ENCODE peak calls at places on chromosome 13, in five cellular contexts. One of them, this sample, is unnamed.

GRCh38 chr13:28499579-28499978 is 4.7 kb upstream of the FLT1 start:
- DNase-seq in T-helper 1 cell: no peak
- DNase-seq in heart left ventricle: no peak
- DNase-seq in type B pancreatic cell: no peak
- DNase-seq in A549: no peak
- DNase-seq in this sample: no peak

GRCh38 chr13:103815619-103816018 is 749.4 kb upstream of the SLC10A2 start:
- DNase-seq in type B pancreatic cell: no peak
- DNase-seq in T-helper 1 cell: no peak
- DNase-seq in A549: no peak
- DNase-seq in heart left ventricle: no peak
- DNase-seq in this sample: no peak

GRCh38 chr13:110495376-110495775 is 66.1 kb downstream of the RAB20 start:
- DNase-seq in T-helper 1 cell: no peak
- DNase-seq in heart left ventricle: no peak
- DNase-seq in type B pancreatic cell: no peak
- DNase-seq in A549: no peak
- DNase-seq in this sample: no peak

GRCh38 chr13:74889321-74889720 is 592.6 kb downstream of the TBC1D4 start:
- DNase-seq in heart left ventricle: no peak
- DNase-seq in T-helper 1 cell: no peak
- DNase-seq in A549: no peak
- DNase-seq in type B pancreatic cell: no peak
- DNase-seq in this sample: no peak

GRCh38 chr13:105389373-105389772 is 1146.1 kb downstream of the EFNB2 start:
- DNase-seq in heart left ventricle: no peak
- DNase-seq in A549: no peak
- DNase-seq in T-helper 1 cell: no peak
- DNase-seq in type B pancreatic cell: no peak
- DNase-seq in this sample: no peak

GRCh38 chr13:29548722-29549446 is 46.6 kb downstream of the SLC7A1 start:
- DNase-seq in type B pancreatic cell: no peak
- DNase-seq in T-helper 1 cell: no peak
- DNase-seq in A549: no peak
- DNase-seq in heart left ventricle: no peak
- DNase-seq in this sample: no peak

GRCh38 chr13:26025196-26025595 is 26.6 kb downstream of the SHISA2 start:
- DNase-seq in heart left ventricle: no peak
- DNase-seq in A549: no peak
- DNase-seq in T-helper 1 cell: no peak
- DNase-seq in type B pancreatic cell: no peak
- DNase-seq in this sample: no peak

GRCh38 chr13:99063952-99064351 is 86.1 kb upstream of the DOCK9 start:
- DNase-seq in heart left ventricle: no peak
- DNase-seq in T-helper 1 cell: no peak
- DNase-seq in A549: no peak
- DNase-seq in type B pancreatic cell: no peak
- DNase-seq in this sample: no peak

GRCh38 chr13:105037064-105037463 is 1498.4 kb downstream of the EFNB2 start:
- DNase-seq in A549: no peak
- DNase-seq in heart left ventricle: no peak
- DNase-seq in T-helper 1 cell: no peak
- DNase-seq in type B pancreatic cell: no peak
- DNase-seq in this sample: no peak

GRCh38 chr13:110944121-110944967 is 29.5 kb upstream of the ANKRD10 start:
- DNase-seq in type B pancreatic cell: no peak
- DNase-seq in T-helper 1 cell: no peak
- DNase-seq in A549: peak
- DNase-seq in heart left ventricle: peak
- DNase-seq in this sample: no peak

GRCh38 chr13:33751151-33751550 is 66.8 kb upstream of the RFC3 start:
- DNase-seq in heart left ventricle: no peak
- DNase-seq in A549: no peak
- DNase-seq in T-helper 1 cell: no peak
- DNase-seq in type B pancreatic cell: no peak
- DNase-seq in this sample: no peak

GRCh38 chr13:30607908-30608307 is 9.8 kb upstream of the USPL1 start:
- DNase-seq in heart left ventricle: no peak
- DNase-seq in T-helper 1 cell: peak
- DNase-seq in A549: no peak
- DNase-seq in type B pancreatic cell: no peak
- DNase-seq in this sample: peak

GRCh38 chr13:45119469-45119989 is 781 bp upstream of the GTF2F2 start:
- DNase-seq in heart left ventricle: no peak
- DNase-seq in T-helper 1 cell: peak
- DNase-seq in A549: no peak
- DNase-seq in type B pancreatic cell: no peak
- DNase-seq in this sample: peak

GRCh38 chr13:24228852-24229458 is 68.4 kb downstream of the SPATA13 start:
- DNase-seq in type B pancreatic cell: no peak
- DNase-seq in T-helper 1 cell: peak
- DNase-seq in heart left ventricle: peak
- DNase-seq in A549: peak
- DNase-seq in this sample: no peak

GRCh38 chr13:28449826-28450773 is 44.8 kb downstream of the FLT1 start:
- DNase-seq in heart left ventricle: no peak
- DNase-seq in A549: no peak
- DNase-seq in type B pancreatic cell: no peak
- DNase-seq in T-helper 1 cell: no peak
- DNase-seq in this sample: no peak

This sample was measured in T-helper 17 cell.